ENCODE peak calls at places on chromosomes 13 and 19, in six cellular contexts. One of them, this sample, is unnamed.
A peak's percentile ranks its signal among the peaks of the same experiment; 100 is the strongest.

GRCh38 chr19:1954547-1954946 is 13.6 kb downstream of the CSNK1G2 start:
- DNase-seq in OCI-M1: no peak
- DNase-seq in endothelial cell of umbilical vein: no peak
- DNase-seq in LoVo: no peak
- DNase-seq in fibroblast of pulmonary artery: no peak
- DNase-seq in endodermal cell: no peak
- DNase-seq in this sample: no peak

GRCh38 chr19:44585371-44586141 is 27.8 kb upstream of the IGSF23 start:
- DNase-seq in OCI-M1: peak; percentile 90
- DNase-seq in endothelial cell of umbilical vein: peak; percentile 50
- DNase-seq in LoVo: peak; percentile 11
- DNase-seq in fibroblast of pulmonary artery: peak; percentile 61
- DNase-seq in endodermal cell: no peak
- DNase-seq in this sample: no peak

GRCh38 chr13:99500839-99501134 is 485 bp upstream of the TM9SF2 start:
- DNase-seq in OCI-M1: no peak
- DNase-seq in endothelial cell of umbilical vein: no peak
- DNase-seq in LoVo: no peak
- DNase-seq in fibroblast of pulmonary artery: no peak
- DNase-seq in endodermal cell: no peak
- DNase-seq in this sample: no peak

GRCh38 chr13:35891973-35892441 is 239.2 kb downstream of the DCLK1 start:
- DNase-seq in OCI-M1: no peak
- DNase-seq in endothelial cell of umbilical vein: no peak
- DNase-seq in LoVo: no peak
- DNase-seq in fibroblast of pulmonary artery: peak; percentile 15
- DNase-seq in endodermal cell: no peak
- DNase-seq in this sample: no peak

GRCh38 chr13:101514695-101515275 is 62.3 kb downstream of the ITGBL1 start:
- DNase-seq in OCI-M1: peak; percentile 80
- DNase-seq in endothelial cell of umbilical vein: peak; percentile 80
- DNase-seq in LoVo: peak; percentile 31
- DNase-seq in fibroblast of pulmonary artery: peak; percentile 76
- DNase-seq in endodermal cell: peak; percentile 53
- DNase-seq in this sample: peak; percentile 8

GRCh38 chr19:1446713-1447564 is 3.0 kb upstream of the APC2 start:
- DNase-seq in OCI-M1: peak; percentile 27
- DNase-seq in endothelial cell of umbilical vein: no peak
- DNase-seq in LoVo: no peak
- DNase-seq in fibroblast of pulmonary artery: no peak
- DNase-seq in endodermal cell: peak; percentile 84
- DNase-seq in this sample: no peak

GRCh38 chr13:52750713-52751112 is 11.1 kb upstream of the CNMD start:
- DNase-seq in OCI-M1: no peak
- DNase-seq in endothelial cell of umbilical vein: no peak
- DNase-seq in LoVo: no peak
- DNase-seq in fibroblast of pulmonary artery: no peak
- DNase-seq in endodermal cell: no peak
- DNase-seq in this sample: no peak

GRCh38 chr19:37519890-37520289 is 13.2 kb downstream of the ZNF793 start:
- DNase-seq in OCI-M1: peak; percentile 32
- DNase-seq in endothelial cell of umbilical vein: no peak
- DNase-seq in LoVo: no peak
- DNase-seq in fibroblast of pulmonary artery: peak; percentile 22
- DNase-seq in endodermal cell: no peak
- DNase-seq in this sample: no peak

GRCh38 chr13:106121173-106121754 is 414.2 kb downstream of the EFNB2 start:
- DNase-seq in OCI-M1: no peak
- DNase-seq in endothelial cell of umbilical vein: peak; percentile 73
- DNase-seq in LoVo: no peak
- DNase-seq in fibroblast of pulmonary artery: no peak
- DNase-seq in endodermal cell: no peak
- DNase-seq in this sample: no peak

GRCh38 chr13:45838171-45838745 is 13.3 kb downstream of the SIAH3 start:
- DNase-seq in OCI-M1: no peak
- DNase-seq in endothelial cell of umbilical vein: no peak
- DNase-seq in LoVo: no peak
- DNase-seq in fibroblast of pulmonary artery: no peak
- DNase-seq in endodermal cell: no peak
- DNase-seq in this sample: no peak

GRCh38 chr13:110559429-110559943 is 2.0 kb downstream of the RAB20 start:
- DNase-seq in OCI-M1: no peak
- DNase-seq in endothelial cell of umbilical vein: no peak
- DNase-seq in LoVo: no peak
- DNase-seq in fibroblast of pulmonary artery: peak; percentile 32
- DNase-seq in endodermal cell: no peak
- DNase-seq in this sample: no peak

GRCh38 chr13:60411464-60411863 is 14.4 kb downstream of the TDRD3 start:
- DNase-seq in OCI-M1: peak; percentile 52
- DNase-seq in endothelial cell of umbilical vein: no peak
- DNase-seq in LoVo: no peak
- DNase-seq in fibroblast of pulmonary artery: no peak
- DNase-seq in endodermal cell: no peak
- DNase-seq in this sample: no peak

GRCh38 chr19:1156830-1157615 is 17.0 kb downstream of the SBNO2 start:
- DNase-seq in OCI-M1: no peak
- DNase-seq in endothelial cell of umbilical vein: no peak
- DNase-seq in LoVo: no peak
- DNase-seq in fibroblast of pulmonary artery: no peak
- DNase-seq in endodermal cell: no peak
- DNase-seq in this sample: no peak

GRCh38 chr19:18185538-18185937 is 7.5 kb upstream of the MPV17L2 start:
- DNase-seq in OCI-M1: no peak
- DNase-seq in endothelial cell of umbilical vein: no peak
- DNase-seq in LoVo: no peak
- DNase-seq in fibroblast of pulmonary artery: no peak
- DNase-seq in endodermal cell: peak; percentile 66
- DNase-seq in this sample: no peak

GRCh38 chr19:11538232-11539036 is at the start of gene CNN1:
- DNase-seq in OCI-M1: peak; percentile 76
- DNase-seq in endothelial cell of umbilical vein: peak; percentile 15
- DNase-seq in LoVo: no peak
- DNase-seq in fibroblast of pulmonary artery: peak; percentile 74
- DNase-seq in endodermal cell: peak; percentile 93
- DNase-seq in this sample: no peak

This sample was measured in HCT116.